ENCODE peak calls at places on chromosomes 12 and 14, in six cellular contexts. E is foreskin fibroblast, S is sigmoid colon, D is neural crest cell, J is endothelial cell, N is nephron progenitor cell. H is an unnamed sample.

GRCh38 chr12:95114766-95115450 is 41.5 kb upstream of the NR2C1 start:
- DNase-seq in S (no peak), D (no peak), J (no peak), N (no peak), E (peak), H (no peak)

GRCh38 chr12:102527256-102527720 is 46.9 kb upstream of the IGF1 start:
- DNase-seq in S (no peak), E (peak), D (no peak), N (no peak), J (no peak), H (no peak)

GRCh38 chr12:125533434-125534029 is 468.3 kb downstream of the AACS start:
- DNase-seq in N (peak), D (peak), E (no peak), S (no peak), J (peak), H (no peak)

GRCh38 chr12:12356886-12357696 is at the start of gene BORCS5:
- DNase-seq in D (peak), S (peak), E (peak), J (peak), N (peak), H (peak)

GRCh38 chr14:42110167-42110566 is 503.5 kb downstream of the LRFN5 start:
- DNase-seq in E (peak), N (no peak), D (no peak), J (peak), S (no peak), H (peak)

GRCh38 chr14:21109377-21110260 is 8.8 kb downstream of the TMEM253 start:
- DNase-seq in E (peak), N (no peak), S (no peak), D (no peak), J (no peak), H (no peak)

GRCh38 chr12:86710110-86710509 is 453.9 kb upstream of the MGAT4C start:
- DNase-seq in N (no peak), D (no peak), J (no peak), S (no peak), E (peak), H (no peak)

GRCh38 chr12:63045020-63045860 is 105.8 kb downstream of the AVPR1A start:
- DNase-seq in S (no peak), D (no peak), E (peak), N (no peak), J (no peak), H (peak)

GRCh38 chr12:132622437-132623071 is 4.0 kb downstream of the P2RX2 start:
- DNase-seq in D (no peak), S (no peak), J (no peak), N (no peak), E (peak), H (no peak)

GRCh38 chr12:16670456-16671050 is 64.6 kb upstream of the LMO3 start:
- DNase-seq in N (no peak), J (no peak), S (no peak), D (no peak), E (no peak), H (no peak)

GRCh38 chr14:71684323-71684722 is 247.9 kb upstream of the RGS6 start:
- DNase-seq in J (no peak), N (no peak), D (no peak), E (no peak), S (no peak), H (no peak)

GRCh38 chr12:81668475-81668874 is 90.7 kb downstream of the PPFIA2 start:
- DNase-seq in E (peak), J (no peak), N (no peak), S (no peak), D (no peak), H (peak)

GRCh38 chr12:92628476-92628875 is 74.3 kb upstream of the PLEKHG7 start:
- DNase-seq in E (peak), J (no peak), D (no peak), S (no peak), N (no peak), H (no peak)

GRCh38 chr12:52268212-52268611 is 6.2 kb upstream of the KRT86 start:
- DNase-seq in D (no peak), E (peak), J (no peak), N (no peak), S (peak), H (no peak)

GRCh38 chr12:12881495-12881894 is 9.9 kb upstream of the GPRC5A start:
- DNase-seq in D (no peak), J (no peak), N (no peak), E (peak), S (peak), H (no peak)

DNA sequence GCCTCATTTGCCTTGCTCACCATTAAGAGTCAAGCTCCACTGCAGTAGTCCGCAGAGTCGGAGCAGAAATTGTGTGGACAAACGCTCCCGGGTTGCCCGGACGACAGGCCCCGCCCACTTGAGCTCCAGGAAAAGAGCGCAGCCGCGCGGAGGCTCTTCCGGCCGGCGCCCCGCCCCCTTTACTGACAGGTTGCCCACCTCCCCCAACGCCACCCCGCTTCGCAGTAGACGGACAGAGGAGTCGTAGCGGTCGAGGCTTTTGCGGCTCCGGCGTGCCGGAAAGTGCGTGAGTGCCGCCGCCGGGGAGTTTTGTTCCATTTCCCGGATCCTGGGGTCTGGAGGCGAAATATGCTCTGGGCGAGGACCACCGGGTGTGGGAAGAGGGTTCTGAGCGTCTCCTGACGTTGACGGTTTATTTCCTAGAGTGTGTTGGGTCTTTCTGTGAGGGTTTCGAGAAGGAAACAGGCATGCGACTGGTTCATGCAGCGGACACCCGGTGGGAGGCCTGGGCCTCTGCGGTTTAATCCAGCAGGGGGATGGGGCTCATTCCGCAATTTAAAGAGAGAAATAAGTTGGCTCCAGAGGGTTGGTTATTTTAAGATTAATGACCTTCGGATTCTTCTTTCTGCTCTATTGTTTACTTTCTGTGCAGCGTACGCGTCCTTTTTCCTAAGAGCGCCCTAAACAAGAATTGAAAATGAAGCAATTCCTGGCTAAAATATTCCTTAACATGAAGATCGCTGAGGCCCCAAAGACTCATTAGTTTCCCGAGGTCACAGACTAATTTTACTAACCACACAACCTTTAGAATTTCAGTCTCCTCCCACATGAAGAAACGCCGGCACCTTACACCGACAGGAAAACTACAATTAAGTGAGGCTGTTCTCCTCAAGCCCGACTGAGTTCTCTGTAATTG is at the start of the genes DNAI7 and ETFRF1:
- DNase-seq in N (peak), J (peak), S (peak), D (peak), E (peak), H (peak)
- TF ChIP-seq CTCF in N (no peak), J (no peak), S (no peak), D (peak), E (no peak), H (no peak)

GRCh38 chr14:74980398-74980745 is 22.3 kb upstream of the EIF2B2 start:
- DNase-seq in D (no peak), J (no peak), E (no peak), N (no peak), S (no peak), H (no peak)

GRCh38 chr14:74979029-74979428 is 23.6 kb upstream of the PGF start:
- DNase-seq in D (no peak), J (no peak), E (no peak), S (no peak), N (no peak), H (no peak)

GRCh38 chr14:74980746-74981661 is 21.7 kb upstream of the EIF2B2 start:
- DNase-seq in N (peak), J (no peak), D (no peak), S (no peak), E (peak), H (no peak)

GRCh38 chr14:74978416-74978947 is 23.1 kb upstream of the PGF start:
- DNase-seq in J (no peak), N (peak), D (no peak), S (no peak), E (peak), H (no peak)

GRCh38 chr14:74979442-74980397 is 23.0 kb upstream of the EIF2B2 start:
- DNase-seq in S (no peak), E (peak), J (no peak), D (no peak), N (peak), H (peak)
- TF ChIP-seq CTCF in S (no peak), E (peak), J (no peak), D (no peak), N (no peak), H (peak)

GRCh38 chr12:106246891-106247730 is 709 bp downstream of the CKAP4 start:
- DNase-seq in S (peak), E (peak), D (peak), N (peak), J (peak), H (no peak)

GRCh38 chr12:106247731-106248176 is at the start of gene CKAP4:
- DNase-seq in E (peak), D (peak), N (peak), S (peak), J (peak), H (peak)

GRCh38 chr12:106248177-106248848 is 493 bp upstream of the CKAP4 start:
- DNase-seq in D (no peak), N (no peak), E (peak), J (peak), S (peak), H (no peak)

GRCh38 chr12:106249411-106250135 is 1.8 kb upstream of the CKAP4 start:
- DNase-seq in D (no peak), S (no peak), J (no peak), N (no peak), E (no peak), H (no peak)

DNA sequence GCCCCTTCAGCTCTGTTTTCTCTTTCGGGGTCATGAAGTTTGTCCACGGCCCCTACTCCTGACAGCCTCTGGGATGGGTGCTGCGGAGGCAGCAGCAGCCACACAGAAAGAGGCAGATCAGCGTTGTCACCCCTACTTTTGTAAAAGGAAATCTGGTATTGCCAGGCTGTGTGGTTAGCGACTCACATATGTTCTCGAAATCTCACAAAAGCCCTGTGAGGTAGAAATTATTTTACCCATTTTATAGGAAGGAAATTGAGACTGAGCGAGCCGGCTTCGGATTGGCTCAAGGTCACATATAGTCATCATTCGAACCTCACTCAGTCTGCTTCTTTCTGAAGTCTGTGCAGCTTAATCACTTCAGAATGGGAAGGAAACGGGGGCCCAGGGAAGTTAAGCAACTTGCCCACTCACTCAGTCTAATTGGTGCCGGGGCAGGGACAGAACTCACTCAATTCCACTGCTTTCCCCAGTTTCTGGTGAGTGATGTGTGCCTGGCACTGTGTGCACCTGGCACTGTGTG is 1.1 kb upstream of the CKAP4 start:
- DNase-seq in E (peak), D (no peak), N (no peak), J (no peak), S (no peak), H (no peak)
- TF ChIP-seq CTCF in E (no peak), D (no peak), N (no peak), J (no peak), S (no peak), H (no peak)

DNA sequence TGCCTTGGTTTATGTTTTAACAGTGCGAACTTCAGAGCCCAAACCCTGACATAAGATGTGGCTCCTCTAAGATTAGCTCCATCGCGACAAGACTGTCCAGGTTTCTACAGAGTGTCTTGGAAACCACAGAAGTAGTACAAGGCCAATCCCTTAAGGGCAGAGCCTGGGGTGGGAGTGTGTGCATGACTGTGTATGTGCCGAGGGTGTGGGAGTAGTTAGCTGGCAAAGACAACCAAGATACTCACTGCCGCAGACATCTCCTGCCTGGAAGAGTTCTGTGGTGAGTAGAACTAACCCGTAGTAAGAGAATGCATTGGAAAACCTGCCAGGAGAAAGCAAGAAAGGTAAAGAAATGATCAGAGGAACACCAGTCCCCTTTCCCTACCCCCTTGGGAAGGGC is 54.1 kb downstream of the DAO start:
- DNase-seq in J (no peak), D (no peak), E (no peak), N (no peak), S (no peak), H (no peak)
- TF ChIP-seq CTCF in J (no peak), D (no peak), E (no peak), N (no peak), S (no peak), H (no peak)

DNA sequence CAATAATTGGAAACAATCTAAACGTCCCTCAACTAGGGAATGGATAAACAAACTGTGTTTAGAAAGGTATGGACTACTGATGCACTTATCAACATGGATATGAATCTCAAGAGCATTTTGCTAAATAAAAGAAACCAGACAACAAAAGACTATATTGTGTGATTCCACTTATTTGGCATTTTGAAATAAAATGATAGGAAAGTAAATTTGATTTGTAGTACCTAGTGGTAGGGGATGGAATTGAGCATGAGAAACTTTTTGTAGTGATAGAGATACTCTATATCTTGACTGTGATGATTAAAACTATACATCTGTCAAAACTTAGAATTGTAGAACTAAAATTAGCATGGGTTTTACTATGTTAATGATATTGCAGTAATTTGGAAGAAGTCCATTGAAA is 87.1 kb downstream of the ARID2 start:
- DNase-seq in D (no peak), J (no peak), S (no peak), N (no peak), E (no peak), H (no peak)
- TF ChIP-seq CTCF in D (peak), J (peak), S (no peak), N (no peak), E (no peak), H (no peak)